ENCODE peak calls at places on chromosomes 2 and 18, in seven cellular contexts. D, E, G, N, U, O and Y are unnamed samples.

GRCh38 chr2:134148843-134149472 is 104.9 kb upstream of the MGAT5 start:
- DNase-seq in O (peak), U (no peak), E (no peak), N (no peak), G (no peak), D (no peak), Y (peak)

GRCh38 chr2:234978466-234979203 is 26.8 kb downstream of the SH3BP4 start:
- DNase-seq in U (no peak), N (no peak), G (no peak), O (peak), D (no peak), E (no peak), Y (no peak)

GRCh38 chr18:77132369-77133050 is at the start of gene MBP:
- DNase-seq in O (peak), N (peak), U (peak), D (no peak), E (no peak), G (peak), Y (no peak)

GRCh38 chr2:238305965-238306679 is 14.2 kb upstream of the TRAF3IP1 start:
- DNase-seq in N (no peak), O (no peak), D (no peak), E (no peak), U (no peak), G (no peak), Y (no peak)

GRCh38 chr18:24656571-24656971 is 196.1 kb downstream of the HRH4 start:
- DNase-seq in E (no peak), U (no peak), O (no peak), G (no peak), D (no peak), N (peak), Y (no peak)

GRCh38 chr18:68394705-68395104 is 320.2 kb downstream of the TMX3 start:
- DNase-seq in O (no peak), G (no peak), E (no peak), N (no peak), U (no peak), D (no peak), Y (no peak)

GRCh38 chr2:26033270-26033768 is 565 bp upstream of the RAB10 start:
- DNase-seq in D (no peak), O (peak), G (no peak), U (no peak), N (no peak), E (no peak), Y (peak)

GRCh38 chr2:216525972-216526371 is 27.3 kb downstream of the RPL37A start:
- DNase-seq in O (no peak), N (no peak), E (no peak), D (no peak), G (no peak), U (no peak), Y (no peak)

GRCh38 chr2:83695037-83695436 is 764.0 kb downstream of the SUCLG1 start:
- DNase-seq in N (no peak), U (no peak), G (no peak), O (no peak), E (no peak), D (no peak), Y (no peak)

GRCh38 chr2:84527137-84528129 is 11.1 kb downstream of the DNAH6 start:
- DNase-seq in G (no peak), D (no peak), U (no peak), E (no peak), N (no peak), O (no peak), Y (no peak)

GRCh38 chr2:188414869-188415753 is 123.4 kb downstream of the GULP1 start:
- DNase-seq in D (no peak), N (no peak), E (no peak), U (no peak), O (no peak), G (no peak), Y (no peak)

GRCh38 chr2:108106746-108107145 is 120.4 kb downstream of the SLC5A7 start:
- DNase-seq in O (no peak), E (no peak), D (no peak), U (no peak), G (no peak), N (no peak), Y (no peak)

GRCh38 chr2:63993871-63994270 is 25.4 kb downstream of the VPS54 start:
- DNase-seq in G (no peak), N (no peak), E (no peak), O (no peak), U (no peak), D (no peak), Y (no peak)